ENCODE peak calls at places on chromosomes 5 and 9, in eight cellular contexts. Z, E, N, W, U, C, H and O are unnamed samples.

GRCh38 chr9:129027685-129028191 is 393 bp downstream of the SH3GLB2 start:
- DNase-seq in C (no peak), Z (no peak), N (no peak), U (no peak), E (no peak), W (no peak), H (no peak), O (peak; percentile 31)

GRCh38 chr5:88671808-88672499 is 211.0 kb downstream of the MEF2C start:
- DNase-seq in U (no peak), C (no peak), Z (no peak), W (no peak), E (no peak), H (no peak), N (no peak), O (no peak)

GRCh38 chr9:96186601-96187011 is 115.4 kb downstream of the HSD17B3 start:
- DNase-seq in E (no peak), N (no peak), H (no peak), W (no peak), Z (peak; percentile 81), C (peak; percentile 71), U (peak; percentile 51), O (peak; percentile 36)

GRCh38 chr9:127450170-127450830 is 906 bp downstream of the RPL12 start:
- DNase-seq in W (no peak), U (no peak), C (peak; percentile 34), Z (no peak), E (no peak), H (peak; percentile 36), N (no peak), O (peak; percentile 86)

GRCh38 chr9:11992866-11993265 is 700.3 kb upstream of the TYRP1 start:
- DNase-seq in C (no peak), N (no peak), U (no peak), W (no peak), Z (no peak), E (no peak), H (no peak), O (no peak)

GRCh38 chr5:43661102-43661501 is 58.1 kb downstream of the NNT start:
- DNase-seq in N (no peak), U (peak; percentile 25), C (no peak), E (peak; percentile 57), Z (no peak), W (peak; percentile 49), H (no peak), O (peak; percentile 71)

GRCh38 chr5:126031989-126032716 is 391.1 kb upstream of the GRAMD2B start:
- DNase-seq in C (no peak), H (no peak), U (peak; percentile 69), N (peak; percentile 28), Z (no peak), E (peak; percentile 39), W (peak; percentile 84), O (peak; percentile 19)

GRCh38 chr5:73322453-73323076 is 126.0 kb downstream of the FOXD1 start:
- DNase-seq in N (no peak), H (no peak), W (no peak), C (no peak), E (no peak), U (no peak), Z (no peak), O (no peak)

GRCh38 chr5:148937239-148937638 is 110.8 kb downstream of the ADRB2 start:
- DNase-seq in E (no peak), Z (no peak), C (no peak), H (no peak), N (no peak), W (no peak), U (peak; percentile 76), O (no peak)

GRCh38 chr5:7802855-7803254 is 48.1 kb downstream of the CFAP90 start:
- DNase-seq in U (peak; percentile 45), E (no peak), C (no peak), N (no peak), H (peak; percentile 22), Z (no peak), W (no peak), O (no peak)

GRCh38 chr5:30768061-30768460 is 425.4 kb upstream of the CDH6 start:
- DNase-seq in H (no peak), U (no peak), Z (no peak), E (no peak), W (no peak), C (no peak), N (no peak), O (no peak)

GRCh38 chr9:38345851-38346755 is 46.4 kb upstream of the ALDH1B1 start:
- DNase-seq in W (no peak), U (no peak), Z (no peak), E (no peak), N (no peak), H (no peak), C (no peak), O (no peak)

GRCh38 chr5:118723021-118723338 is 265.4 kb downstream of the DTWD2 start:
- DNase-seq in C (no peak), N (no peak), H (no peak), E (no peak), Z (no peak), W (no peak), U (no peak), O (no peak)

GRCh38 chr5:137234973-137235943 is 263.9 kb downstream of the SPOCK1 start:
- DNase-seq in C (no peak), U (peak; percentile 100), Z (no peak), E (no peak), W (no peak), H (no peak), N (no peak), O (no peak)

GRCh38 chr5:127812570-127812969 is 109.4 kb downstream of the CCDC192 start:
- DNase-seq in E (no peak), H (no peak), N (no peak), W (no peak), U (peak; percentile 43), Z (no peak), C (no peak), O (peak; percentile 29)

GRCh38 chr5:117590944-117591343 is 1016.3 kb upstream of the SEMA6A start:
- DNase-seq in U (peak; percentile 29), W (no peak), E (no peak), N (peak; percentile 21), C (no peak), Z (no peak), H (no peak), O (peak; percentile 18)
- TF ChIP-seq CTCF in U (peak; percentile 44), W (peak; percentile 52), E (peak; percentile 39), N (peak; percentile 60), C (no peak), Z (no peak), H (peak; percentile 5), O (peak; percentile 42)

DNA sequence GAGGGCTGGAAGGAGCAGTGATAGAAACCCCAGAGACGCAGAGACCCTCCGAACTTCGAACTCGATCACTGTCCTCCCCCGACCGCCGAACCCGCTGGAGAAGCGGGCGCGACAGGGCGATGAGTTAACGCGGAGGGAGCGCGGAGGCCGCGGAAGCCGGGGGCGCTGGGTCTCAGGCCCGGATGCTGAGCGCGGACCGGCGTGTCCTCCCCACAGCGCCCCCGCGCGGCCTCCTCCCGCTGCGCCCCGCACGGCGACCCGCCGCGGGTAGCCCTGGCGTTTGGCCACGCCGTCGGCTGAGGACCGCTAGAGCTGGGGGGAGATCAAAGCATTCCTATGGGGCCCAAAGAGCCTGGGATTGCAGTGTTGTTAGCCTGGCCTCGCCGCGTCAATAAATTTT is 7.7 kb upstream of the DMRT2 start:
- DNase-seq in H (peak; percentile 26), N (no peak), U (no peak), W (no peak), Z (peak; percentile 73), C (peak; percentile 48), E (no peak), O (no peak)
- H3K4me3 ChIP-seq in H (peak overlapping the region; percentile 56), N (peak overlapping the region; percentile 29), U (peak overlapping the region; percentile 8), W (no peak overlapping the region), Z (no peak overlapping the region), C (peak overlapping the region; percentile 34), E (no peak overlapping the region), O (no peak overlapping the region)

DNA sequence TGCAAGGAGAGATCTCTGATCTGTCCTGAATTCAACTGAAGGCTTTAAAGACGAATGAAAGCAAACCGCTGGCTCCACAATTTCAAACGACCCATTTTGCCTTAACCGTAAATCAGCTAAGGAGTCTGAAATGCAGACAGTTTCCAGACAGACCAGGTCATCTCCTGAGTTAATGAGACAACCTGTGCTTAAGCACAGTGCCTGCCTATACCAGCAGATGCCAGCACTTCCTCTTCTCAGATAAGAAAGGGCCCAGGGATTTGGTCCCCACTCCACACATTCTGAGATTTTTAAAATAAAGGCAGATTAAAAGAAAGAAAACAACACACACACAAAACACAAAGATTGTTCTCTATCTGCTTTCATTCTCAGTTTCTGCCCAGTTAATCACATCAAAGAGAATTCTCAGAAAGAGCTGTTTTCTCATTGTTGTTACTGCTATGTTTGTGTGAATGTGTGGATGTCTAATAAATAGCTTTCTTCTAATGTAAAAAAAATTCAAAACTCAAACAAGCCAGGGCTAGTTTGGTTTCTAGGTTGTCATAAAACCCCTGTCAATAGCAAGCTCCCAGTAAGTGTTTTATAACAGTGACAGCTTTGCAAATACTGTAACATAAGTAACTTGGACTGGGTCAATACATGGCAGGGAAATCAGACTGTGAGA is 157.7 kb upstream of the SLC24A2 start:
- DNase-seq in Z (no peak), C (no peak), W (no peak), E (no peak), H (no peak), U (peak; percentile 57), N (no peak), O (peak; percentile 42)
- TF ChIP-seq CTCF in Z (no peak), C (no peak), W (peak; percentile 83), E (no peak), H (no peak), U (peak; percentile 66), N (peak; percentile 75), O (peak; percentile 61)

GRCh38 chr5:77180167-77181081 is 30.1 kb upstream of the PDE8B start:
- DNase-seq in W (no peak), Z (peak; percentile 59), U (no peak), H (peak; percentile 53), C (peak; percentile 31), E (peak; percentile 24), N (no peak), O (no peak)

GRCh38 chr5:77181173-77181572 is 29.3 kb upstream of the PDE8B start:
- DNase-seq in C (no peak), E (no peak), H (no peak), U (no peak), W (no peak), Z (no peak), N (no peak), O (no peak)

GRCh38 chr5:77186990-77187389 is 23.5 kb upstream of the PDE8B start:
- DNase-seq in U (no peak), W (no peak), N (no peak), H (no peak), E (no peak), C (no peak), Z (no peak), O (no peak)

GRCh38 chr5:77177576-77177975 is 32.9 kb upstream of the PDE8B start:
- DNase-seq in E (no peak), W (no peak), Z (no peak), U (no peak), N (no peak), H (no peak), C (no peak), O (no peak)

DNA sequence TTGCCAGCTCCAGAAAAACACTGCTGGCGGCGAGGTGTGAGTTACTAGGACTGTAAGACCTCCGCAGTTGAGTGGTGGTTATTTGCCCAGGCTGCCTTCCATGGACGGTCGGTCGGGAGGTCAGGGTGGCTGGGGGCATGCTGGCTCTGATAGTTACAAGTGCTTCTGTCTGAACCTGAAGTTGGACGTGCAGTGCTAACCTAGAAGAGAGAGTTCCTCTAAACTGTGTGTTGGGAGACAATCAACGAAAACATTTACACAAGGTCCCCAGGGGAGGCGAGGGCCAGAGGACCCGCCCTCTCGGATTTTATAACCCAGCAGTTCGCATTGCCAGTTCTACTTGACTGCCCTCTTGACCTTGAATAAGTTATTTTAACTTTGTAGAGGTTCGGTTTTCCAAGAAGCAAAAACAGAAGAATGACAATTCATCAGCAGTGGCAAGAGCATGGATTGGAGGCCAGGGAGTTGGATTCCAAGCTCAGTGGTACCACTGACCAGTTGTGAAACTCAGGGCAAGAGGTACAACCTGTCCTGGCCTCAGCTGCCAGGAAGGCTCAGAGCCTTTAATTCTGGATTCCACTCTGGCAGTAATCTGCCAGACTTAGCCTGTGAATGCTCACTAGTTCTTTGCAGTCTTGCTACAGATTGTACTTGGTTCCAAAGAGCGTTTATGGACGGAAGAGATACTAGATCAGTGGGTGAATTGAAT is 28.7 kb upstream of the PDE8B start:
- DNase-seq in H (no peak), Z (no peak), W (no peak), U (no peak), N (no peak), E (no peak), C (no peak), O (no peak)
- H3K4me3 ChIP-seq in H (no peak overlapping the region), Z (no peak overlapping the region), W (no peak overlapping the region), U (no peak overlapping the region), N (no peak overlapping the region), E (no peak overlapping the region), C (no peak overlapping the region), O (no peak overlapping the region)